ENCODE peak calls at places on chromosome X, in eight cellular contexts. R, K, J, O, T, N, A and H are unnamed samples.
A peak's percentile ranks its signal among the peaks of the same experiment; 100 is the strongest.

GRCh38 chrX:13101439-13102139 is 57.2 kb upstream of the FAM9C start:
- DNase-seq in T (no peak), O (peak; percentile 61), N (peak; percentile 85), K (peak; percentile 67), J (peak; percentile 67), R (peak; percentile 86), A (peak; percentile 71), H (no peak)

GRCh38 chrX:155888139-155888538 is 7.0 kb downstream of the VAMP7 start:
- DNase-seq in O (no peak), J (no peak), N (peak; percentile 65), R (peak; percentile 87), K (no peak), A (no peak), T (no peak), H (peak; percentile 13)

GRCh38 chrX:134734343-134735001 is 76.2 kb upstream of the PLAC1 start:
- DNase-seq in N (no peak), T (no peak), O (no peak), J (no peak), A (no peak), R (peak; percentile 80), K (no peak), H (peak; percentile 5)

GRCh38 chrX:19791562-19791961 is 95.8 kb downstream of the SH3KBP1 start:
- DNase-seq in J (no peak), K (no peak), O (no peak), A (no peak), N (peak; percentile 79), T (no peak), R (peak; percentile 25), H (no peak)

GRCh38 chrX:10615931-10616780 is 4.2 kb downstream of the MID1 start:
- DNase-seq in T (no peak), O (peak; percentile 35), K (peak; percentile 47), N (peak; percentile 43), J (peak; percentile 30), R (peak; percentile 58), A (no peak), H (no peak)

GRCh38 chrX:14125451-14125850 is 95.8 kb upstream of the GEMIN8 start:
- DNase-seq in A (no peak), K (no peak), O (no peak), N (no peak), T (no peak), J (no peak), R (no peak), H (no peak)

GRCh38 chrX:15336023-15336413 is 695 bp upstream of the PIGA start:
- DNase-seq in A (peak; percentile 53), R (peak; percentile 84), T (no peak), J (no peak), N (peak; percentile 12), K (peak; percentile 7), O (no peak), H (no peak)

GRCh38 chrX:107542500-107542899 is 85.8 kb upstream of the PRPS1 start:
- DNase-seq in N (peak; percentile 4), J (no peak), A (no peak), O (no peak), R (peak; percentile 34), T (peak; percentile 34), K (no peak), H (no peak)

GRCh38 chrX:69226459-69227158 is 61.4 kb upstream of the PJA1 start:
- DNase-seq in T (no peak), R (no peak), O (no peak), J (no peak), A (no peak), K (no peak), N (no peak), H (no peak)

GRCh38 chrX:119759333-119759766 is 962 bp downstream of the SOWAHD start:
- DNase-seq in N (no peak), T (no peak), O (no peak), J (no peak), K (no peak), R (no peak), A (no peak), H (no peak)

DNA sequence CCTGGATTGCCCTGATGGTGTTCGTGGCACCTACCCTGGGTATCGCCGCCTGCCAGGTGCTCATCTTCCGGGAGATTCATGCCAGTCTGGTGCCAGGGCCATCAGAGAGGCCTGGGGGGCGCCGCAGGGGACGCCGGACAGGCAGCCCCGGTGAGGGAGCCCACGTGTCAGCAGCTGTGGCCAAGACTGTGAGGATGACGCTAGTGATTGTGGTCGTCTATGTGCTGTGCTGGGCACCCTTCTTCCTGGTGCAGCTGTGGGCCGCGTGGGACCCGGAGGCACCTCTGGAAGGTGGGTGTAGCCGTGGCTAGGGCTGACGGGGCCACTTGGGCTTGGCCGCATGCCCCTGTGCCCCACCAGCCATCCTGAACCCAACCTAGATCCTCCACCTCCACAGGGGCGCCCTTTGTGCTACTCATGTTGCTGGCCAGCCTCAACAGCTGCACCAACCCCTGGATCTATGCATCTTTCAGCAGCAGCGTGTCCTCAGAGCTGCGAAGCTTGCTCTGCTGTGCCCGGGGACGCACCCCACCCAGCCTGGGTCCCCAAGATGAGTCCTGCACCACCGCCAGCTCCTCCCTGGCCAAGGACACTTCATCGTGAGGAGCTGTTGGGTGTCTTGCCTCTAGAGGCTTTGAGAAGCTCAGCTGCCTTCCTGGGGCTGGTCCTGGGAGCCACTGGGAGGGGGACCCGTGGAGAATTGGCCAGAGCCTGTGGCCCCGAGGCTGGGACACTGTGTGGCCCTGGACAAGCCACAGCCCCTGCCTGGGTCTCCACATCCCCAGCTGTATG is 1.8 kb downstream of the AVPR2 start:
- DNase-seq in J (no peak), K (no peak), N (no peak), T (no peak), R (no peak), O (no peak), A (no peak), H (no peak)
- TF ChIP-seq POLR2A in J (no peak), K (no peak), N (no peak), T (no peak), R (no peak), O (no peak), A (no peak), H (no peak)

GRCh38 chrX:40176256-40176978 is 78.7 kb upstream of the BCOR start:
- DNase-seq in N (peak; percentile 89), J (peak; percentile 83), R (no peak), K (no peak), O (peak; percentile 74), A (peak; percentile 44), T (peak; percentile 35), H (no peak)
- TF ChIP-seq POLR2A in N (no peak), J (no peak), R (no peak), K (no peak), O (peak; percentile 48), A (no peak), T (no peak), H (no peak)

GRCh38 chrX:148441387-148441786 is 59.0 kb upstream of the AFF2 start:
- DNase-seq in O (no peak), T (no peak), N (no peak), J (no peak), A (no peak), K (no peak), R (no peak), H (no peak)
- TF ChIP-seq POLR2A in O (no peak), T (no peak), N (no peak), J (no peak), A (no peak), K (no peak), R (no peak), H (no peak)

GRCh38 chrX:124342174-124342867 is 4.0 kb upstream of the SH2D1A start:
- DNase-seq in N (no peak), K (no peak), A (no peak), O (no peak), T (no peak), J (no peak), R (no peak), H (no peak)

GRCh38 chrX:124341361-124342132 is 4.8 kb upstream of the SH2D1A start:
- DNase-seq in N (no peak), R (no peak), K (no peak), A (no peak), O (no peak), T (no peak), J (no peak), H (no peak)

GRCh38 chrX:124337916-124338315 is 5.5 kb downstream of the TEX13D start:
- DNase-seq in K (no peak), A (no peak), J (no peak), T (no peak), N (no peak), O (no peak), R (no peak), H (no peak)

GRCh38 chrX:124335598-124335997 is 3.1 kb downstream of the TEX13D start:
- DNase-seq in T (no peak), A (no peak), R (no peak), J (no peak), K (no peak), O (no peak), N (peak; percentile 11), H (no peak)

DNA sequence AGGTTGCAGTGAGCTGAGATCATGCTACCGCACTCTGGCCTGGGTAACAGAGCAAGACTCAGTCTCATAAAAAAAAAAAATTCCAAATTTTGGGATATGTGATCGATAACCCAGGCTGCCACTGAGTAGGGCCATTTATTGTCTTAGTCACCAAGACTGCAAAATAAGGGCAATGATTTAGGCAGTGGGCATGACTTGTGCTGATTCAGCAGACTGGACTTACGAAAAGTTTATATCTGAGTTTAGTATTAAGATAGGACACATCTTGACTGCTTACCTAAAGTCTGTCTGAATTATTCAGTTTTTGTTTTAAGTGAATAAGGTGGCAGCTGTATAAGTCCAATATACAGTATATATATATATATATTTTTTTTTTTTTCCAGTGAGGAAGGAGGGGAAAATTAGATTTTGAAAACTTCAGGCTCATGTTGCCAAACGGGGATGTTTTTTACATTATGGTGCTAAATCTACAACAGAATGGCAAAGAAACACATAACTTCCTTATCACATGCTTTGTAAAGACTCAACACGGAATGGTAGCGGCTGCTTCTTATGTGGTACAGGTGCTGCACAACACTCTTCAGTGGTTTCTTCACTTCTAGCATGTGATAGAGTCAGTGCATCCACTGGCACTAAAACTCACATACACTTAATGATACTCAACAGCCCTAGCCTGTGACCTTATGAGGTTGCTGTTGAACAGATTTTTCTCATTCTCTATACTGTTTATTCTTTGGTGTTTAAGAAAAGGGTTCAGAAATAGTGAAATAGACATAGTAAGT is 6.5 kb downstream of the TEX13D start:
- DNase-seq in N (no peak), J (no peak), A (no peak), R (no peak), T (no peak), O (no peak), K (no peak), H (no peak)
- TF ChIP-seq POLR2A in N (no peak), J (no peak), A (no peak), R (no peak), T (no peak), O (no peak), K (no peak), H (no peak)

GRCh38 chrX:101550362-101550761 is at the start of gene ARMCX1:
- DNase-seq in O (peak; percentile 48), A (no peak), N (peak; percentile 1), J (peak; percentile 74), T (no peak), K (peak; percentile 75), R (peak; percentile 74), H (peak; percentile 44)
- TF ChIP-seq POLR2A in O (peak; percentile 42), A (no peak), N (no peak), J (no peak), T (no peak), K (peak; percentile 77), R (peak; percentile 85), H (peak; percentile 57)